ENCODE peak calls at places on chromosomes 3 and 15, in nine cellular contexts. M is left ventricle myocardium inferior; H is GM04504; P is activated naive CD4-positive, alpha-beta T cell; T is endothelial cell; I is NCI-H774; L is NCI-H1694 treated with DMSO at 0.1 percent for 48 hours; C is prostate gland; U is stimulated activated CD4-positive, alpha-beta T cell treated with anti-CD3 and anti-CD28 coated beads, Interleukin-15, amount 100 ng/mL, for 48 hours. D is an unnamed sample.

GRCh38 chr3:132231633-132232032 is 85.6 kb upstream of the ACP3 start:
- DNase-seq in M (no peak), H (peak; percentile 20), P (no peak), T (no peak), I (no peak), L (no peak), C (no peak), U (no peak), D (no peak)

GRCh38 chr15:74461847-74462511 is 1.0 kb upstream of the UBL7 start:
- DNase-seq in M (no peak), H (no peak), P (no peak), T (no peak), I (no peak), L (no peak), C (no peak), U (no peak), D (no peak)

GRCh38 chr15:80002267-80002666 is 31.3 kb upstream of the BCL2A1 start:
- DNase-seq in M (no peak), H (no peak), P (no peak), T (no peak), I (no peak), L (no peak), C (no peak), U (no peak), D (no peak)

GRCh38 chr3:12443781-12444522 is 40.3 kb upstream of the TSEN2 start:
- DNase-seq in M (no peak), H (no peak), P (no peak), T (no peak), I (no peak), L (no peak), C (no peak), U (no peak), D (no peak)

GRCh38 chr3:183885766-183886165 is 1.1 kb upstream of the PARL start:
- DNase-seq in M (no peak), H (no peak), P (no peak), T (no peak), I (no peak), L (no peak), C (no peak), U (no peak), D (no peak)

GRCh38 chr3:112531358-112531781 is 30.4 kb downstream of the ATG3 start:
- DNase-seq in M (no peak), H (peak; percentile 8), P (no peak), T (no peak), I (no peak), L (peak; percentile 34), C (no peak), U (no peak), D (no peak)

GRCh38 chr15:96888764-96889163 is 558.3 kb downstream of the NR2F2 start:
- DNase-seq in M (no peak), H (no peak), P (no peak), T (no peak), I (no peak), L (no peak), C (no peak), U (no peak), D (no peak)

GRCh38 chr15:60916032-60916673 is 312.9 kb downstream of the RORA start:
- DNase-seq in M (no peak), H (no peak), P (no peak), T (no peak), I (no peak), L (no peak), C (no peak), U (no peak), D (no peak)

GRCh38 chr3:194104041-194104751 is 31.8 kb upstream of the HES1 start:
- DNase-seq in M (no peak), H (no peak), P (no peak), T (no peak), I (no peak), L (no peak), C (no peak), U (no peak), D (no peak)

GRCh38 chr15:57411945-57412768 is 35.9 kb downstream of the CGNL1 start:
- DNase-seq in M (peak; percentile 42), H (no peak), P (no peak), T (no peak), I (no peak), L (no peak), C (no peak), U (no peak), D (no peak)

GRCh38 chr3:25603703-25604102 is 61.0 kb downstream of the TOP2B start:
- DNase-seq in M (no peak), H (peak; percentile 17), P (no peak), T (no peak), I (no peak), L (no peak), C (no peak), U (no peak), D (no peak)

GRCh38 chr15:88701561-88702095 is 62.8 kb downstream of the ISG20 start:
- DNase-seq in M (no peak), H (no peak), P (no peak), T (peak; percentile 46), I (no peak), L (peak; percentile 11), C (no peak), U (no peak), D (no peak)

GRCh38 chr3:150407818-150408231 is 273 bp upstream of the TSC22D2 start:
- DNase-seq in M (peak; percentile 97), H (no peak), P (no peak), T (no peak), I (no peak), L (peak; percentile 83), C (peak; percentile 95), U (peak; percentile 94), D (no peak)

GRCh38 chr15:68618339-68619302 is 39.8 kb downstream of the CORO2B start:
- DNase-seq in M (peak; percentile 19), H (no peak), P (no peak), T (no peak), I (no peak), L (peak; percentile 60), C (no peak), U (no peak), D (no peak)

GRCh38 chr3:56917740-56918568 is 116.2 kb upstream of the ARHGEF3 start:
- DNase-seq in M (no peak), H (no peak), P (no peak), T (no peak), I (no peak), L (no peak), C (no peak), U (peak; percentile 62), D (no peak)

GRCh38 chr3:107065094-107065861 is 312.0 kb upstream of the CCDC54 start:
- DNase-seq in M (no peak), H (no peak), P (no peak), T (peak; percentile 15), I (no peak), L (peak; percentile 47), C (no peak), U (no peak), D (no peak)

GRCh38 chr15:71962537-71962936 is 152.2 kb downstream of the NR2E3 start:
- DNase-seq in M (no peak), H (no peak), P (no peak), T (no peak), I (no peak), L (no peak), C (no peak), U (no peak), D (no peak)

GRCh38 chr15:101179341-101180153 is 72.3 kb downstream of the CHSY1 start:
- DNase-seq in M (no peak), H (peak; percentile 69), P (no peak), T (no peak), I (no peak), L (no peak), C (peak; percentile 55), U (no peak), D (no peak)

GRCh38 chr15:94387854-94388441 is 156.6 kb downstream of the MCTP2 start:
- DNase-seq in M (no peak), H (no peak), P (no peak), T (no peak), I (no peak), L (no peak), C (no peak), U (no peak), D (no peak)

GRCh38 chr3:40864915-40865314 is 334.4 kb upstream of the CTNNB1 start:
- DNase-seq in M (no peak), H (no peak), P (no peak), T (no peak), I (no peak), L (no peak), C (no peak), U (no peak), D (no peak)